ENCODE peak calls at places on chromosomes 5 and 9, in seven cellular contexts. R is adrenal gland, K is sigmoid colon, C is gastrocnemius medialis, F is breast epithelium, P is H54, J is body of pancreas. M is an unnamed sample.

GRCh38 chr5:139642213-139642612 is 5.9 kb upstream of the CXXC5 start:
- DNase-seq in R (no peak), K (peak; percentile 45), C (no peak), F (peak; percentile 12), P (no peak), J (no peak), M (no peak)

GRCh38 chr5:85741972-85742371 is 875.8 kb upstream of the COX7C start:
- DNase-seq in R (no peak), K (no peak), C (no peak), F (no peak), P (no peak), J (no peak), M (no peak)

GRCh38 chr5:110040178-110040577 is 350.5 kb downstream of the MAN2A1 start:
- DNase-seq in R (no peak), K (no peak), C (no peak), F (no peak), P (no peak), J (no peak), M (no peak)

GRCh38 chr5:35608881-35609779 is 8.5 kb upstream of the SPEF2 start:
- DNase-seq in R (no peak), K (no peak), C (no peak), F (no peak), P (no peak), J (no peak), M (no peak)

GRCh38 chr5:14871084-14871572 is 450 bp downstream of the ANKH start:
- DNase-seq in R (no peak), K (peak; percentile 68), C (no peak), F (peak; percentile 38), P (peak; percentile 20), J (peak; percentile 27), M (peak; percentile 60)

GRCh38 chr9:21831841-21832509 is 29.5 kb downstream of the MTAP start:
- DNase-seq in R (no peak), K (no peak), C (no peak), F (no peak), P (no peak), J (no peak), M (no peak)

GRCh38 chr5:62475072-62475471 is 62.5 kb downstream of the IPO11 start:
- DNase-seq in R (peak; percentile 17), K (no peak), C (no peak), F (no peak), P (no peak), J (no peak), M (peak; percentile 74)

GRCh38 chr9:32431940-32432555 is 47.6 kb downstream of the ACO1 start:
- DNase-seq in R (peak; percentile 62), K (peak; percentile 71), C (no peak), F (no peak), P (no peak), J (peak; percentile 52), M (peak; percentile 56)

GRCh38 chr5:86971034-86971511 is 296.6 kb upstream of the RASA1 start:
- DNase-seq in R (no peak), K (no peak), C (no peak), F (no peak), P (no peak), J (no peak), M (no peak)

GRCh38 chr5:83991566-83992224 is 271.0 kb upstream of the HAPLN1 start:
- DNase-seq in R (no peak), K (no peak), C (no peak), F (no peak), P (no peak), J (no peak), M (no peak)

GRCh38 chr9:91211919-91212318 is 149.8 kb downstream of the AUH start:
- DNase-seq in R (no peak), K (no peak), C (no peak), F (no peak), P (no peak), J (peak; percentile 35), M (no peak)

GRCh38 chr9:90433398-90433890 is 209.2 kb downstream of the DIRAS2 start:
- DNase-seq in R (no peak), K (no peak), C (no peak), F (peak; percentile 48), P (peak; percentile 29), J (peak; percentile 10), M (no peak)

GRCh38 chr5:91556-92263 is at the start of gene PLEKHG4B:
- DNase-seq in R (no peak), K (no peak), C (no peak), F (peak; percentile 37), P (no peak), J (no peak), M (no peak)

DNA sequence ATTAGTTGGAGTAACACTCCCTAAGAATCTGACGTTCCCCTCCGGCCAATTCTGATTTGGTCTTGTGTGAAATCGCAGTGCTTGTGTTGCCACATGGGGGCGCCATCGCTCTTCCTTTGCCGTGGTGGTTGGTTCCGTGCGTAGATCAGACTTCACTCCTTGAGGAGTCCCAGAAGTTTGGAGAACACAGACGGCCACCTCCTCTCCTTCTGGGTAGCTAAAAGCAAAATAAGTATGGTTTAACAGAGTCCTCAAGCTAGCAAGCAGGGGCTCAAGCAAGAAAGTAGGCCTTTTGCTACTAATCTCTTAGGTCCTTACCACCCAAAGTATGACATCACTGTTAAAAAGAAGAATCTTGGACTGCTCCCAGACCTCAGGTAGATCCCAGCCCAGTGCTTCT is 59.5 kb downstream of the HSPA4 start:
- DNase-seq in R (peak; percentile 89), K (peak; percentile 90), C (peak; percentile 63), F (peak; percentile 85), P (peak; percentile 80), J (peak; percentile 87), M (peak; percentile 90)
- TF ChIP-seq POLR2A in R (no peak), K (no peak), C (no peak), F (no peak), P (no peak), J (no peak), M (no peak)

GRCh38 chr5:73507062-73507461 is 8.8 kb downstream of the BTF3 start:
- DNase-seq in R (no peak), K (no peak), C (no peak), F (no peak), P (no peak), J (no peak), M (no peak)

GRCh38 chr5:73501406-73501805 is 3.2 kb downstream of the BTF3 start:
- DNase-seq in R (no peak), K (no peak), C (no peak), F (no peak), P (no peak), J (no peak), M (no peak)

DNA sequence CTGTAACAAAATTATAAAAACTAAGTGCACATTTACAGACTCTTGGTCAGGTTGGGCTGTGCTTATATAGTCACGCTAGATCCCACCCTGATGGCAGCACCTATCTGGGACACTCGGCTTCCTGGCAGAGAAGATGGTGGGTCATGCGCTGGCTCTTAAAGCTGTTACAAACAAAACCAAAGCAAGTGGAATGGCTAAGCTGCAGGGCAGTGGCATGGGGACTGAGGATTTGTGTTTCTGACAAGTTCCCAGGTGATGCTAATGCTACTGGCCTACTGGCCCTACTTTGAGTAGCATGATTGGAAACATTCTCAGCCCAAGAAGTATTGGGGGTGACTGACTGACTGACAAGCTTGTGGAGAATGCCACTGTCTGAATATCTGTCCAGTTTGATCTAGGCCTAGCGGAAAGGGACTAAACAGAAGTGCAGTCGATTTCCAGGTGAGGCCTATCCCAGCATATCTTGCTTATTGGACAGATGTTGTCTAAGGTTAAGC is 8.3 kb downstream of the BTF3 start:
- DNase-seq in R (no peak), K (no peak), C (no peak), F (no peak), P (no peak), J (no peak), M (no peak)
- TF ChIP-seq POLR2A in R (no peak), K (no peak), C (no peak), F (no peak), P (no peak), J (no peak), M (peak; percentile 30)

GRCh38 chr5:151252762-151253603 is at the start of gene GM2A:
- DNase-seq in R (peak; percentile 100), K (peak; percentile 100), C (peak; percentile 99), F (peak; percentile 100), P (peak; percentile 92), J (peak; percentile 100), M (peak; percentile 100)
- TF ChIP-seq POLR2A in R (peak; percentile 99), K (peak; percentile 81), C (peak; percentile 68), F (peak; percentile 37), P (peak; percentile 51), J (peak; percentile 66), M (peak; percentile 38)

GRCh38 chr9:129028192-129028966 is at the start of gene SH3GLB2:
- DNase-seq in R (peak; percentile 99), K (peak; percentile 98), C (peak; percentile 95), F (peak; percentile 91), P (peak; percentile 99), J (peak; percentile 94), M (peak; percentile 99)
- TF ChIP-seq POLR2A in R (no peak), K (no peak), C (peak; percentile 78), F (no peak), P (peak; percentile 80), J (no peak), M (no peak)

DNA sequence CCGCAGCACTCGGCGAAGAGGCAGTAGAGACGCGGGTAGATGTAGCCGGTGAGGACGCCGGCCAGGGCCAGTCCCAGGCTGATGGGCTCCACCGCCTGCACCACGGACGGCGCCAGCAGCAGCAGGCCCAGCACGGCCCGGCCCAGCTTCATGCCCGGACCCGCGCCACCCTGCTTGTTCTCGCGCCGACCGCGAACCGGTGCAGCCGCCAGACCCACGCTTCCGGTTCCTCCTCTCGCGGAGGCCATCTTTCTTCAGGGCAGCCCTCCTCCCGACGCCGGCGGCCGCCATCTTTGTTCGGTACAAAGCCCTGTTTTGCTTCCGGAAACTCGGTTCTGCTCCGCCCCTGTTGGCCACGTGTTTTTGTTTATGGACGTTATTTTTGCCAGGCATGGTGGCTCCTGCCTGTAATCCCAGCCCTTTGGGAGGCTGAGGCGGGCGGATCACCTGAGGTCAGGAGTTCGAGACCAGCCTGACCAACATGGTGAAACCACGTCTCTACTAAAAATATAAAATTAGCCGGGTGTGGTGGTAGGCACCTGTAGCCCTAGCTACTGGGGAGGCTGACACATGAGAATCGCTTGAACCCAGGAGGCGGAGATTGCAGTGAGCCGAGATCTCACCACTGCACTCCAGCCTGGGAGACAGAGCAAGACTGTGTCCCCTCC is at the start of gene TOR1A:
- DNase-seq in R (peak; percentile 95), K (peak; percentile 98), C (peak; percentile 95), F (peak; percentile 91), P (peak; percentile 54), J (peak; percentile 97), M (peak; percentile 97)
- TF ChIP-seq POLR2A in R (peak; percentile 71), K (no peak), C (peak; percentile 25), F (peak; percentile 24), P (peak; percentile 82), J (peak; percentile 35), M (peak; percentile 70)

GRCh38 chr5:44267909-44268308 is 121.3 kb downstream of the FGF10 start:
- DNase-seq in R (no peak), K (no peak), C (no peak), F (no peak), P (no peak), J (no peak), M (no peak)

GRCh38 chr5:44266882-44267577 is 122.2 kb downstream of the FGF10 start:
- DNase-seq in R (no peak), K (peak; percentile 74), C (no peak), F (no peak), P (no peak), J (peak; percentile 56), M (no peak)
- TF ChIP-seq POLR2A in R (no peak), K (no peak), C (no peak), F (no peak), P (no peak), J (no peak), M (no peak)

GRCh38 chr9:70470050-70471015 is 55.9 kb upstream of the KLF9 start:
- DNase-seq in R (peak; percentile 67), K (no peak), C (peak; percentile 59), F (no peak), P (no peak), J (peak; percentile 93), M (no peak)
- TF ChIP-seq POLR2A in R (no peak), K (peak; percentile 19), C (no peak), F (no peak), P (no peak), J (no peak), M (no peak)

M was measured in erythroblast.